ENCODE peak calls at places on chromosomes 11 and 22, in eight cellular contexts. W, T, O, M, Y, G, C and Q are unnamed samples.

GRCh38 chr11:128181090-128181485 is 406.3 kb downstream of the ETS1 start:
- DNase-seq in W (no peak), T (no peak), O (no peak), M (no peak), Y (peak; percentile 96), G (no peak), C (no peak), Q (no peak)

GRCh38 chr22:32539631-32540449 is 65.2 kb downstream of the FBXO7 start:
- DNase-seq in W (no peak), T (no peak), O (no peak), M (no peak), Y (no peak), G (no peak), C (no peak), Q (no peak)

GRCh38 chr11:61090092-61090491 is 12.2 kb upstream of the CD5 start:
- DNase-seq in W (no peak), T (no peak), O (no peak), M (no peak), Y (no peak), G (no peak), C (no peak), Q (no peak)

GRCh38 chr11:134951305-134951700 is 539.3 kb upstream of the B3GAT1 start:
- DNase-seq in W (peak; percentile 32), T (no peak), O (peak; percentile 26), M (peak; percentile 41), Y (peak; percentile 68), G (no peak), C (no peak), Q (no peak)

GRCh38 chr22:28105988-28106387 is 186.9 kb upstream of the PITPNB start:
- DNase-seq in W (no peak), T (no peak), O (no peak), M (no peak), Y (no peak), G (no peak), C (no peak), Q (no peak)

GRCh38 chr11:27184458-27185312 is 144.1 kb downstream of the BBOX1 start:
- DNase-seq in W (no peak), T (no peak), O (no peak), M (no peak), Y (no peak), G (no peak), C (no peak), Q (no peak)

GRCh38 chr22:40712311-40712710 is 33.0 kb downstream of the MCHR1 start:
- DNase-seq in W (no peak), T (no peak), O (no peak), M (no peak), Y (no peak), G (no peak), C (no peak), Q (no peak)

GRCh38 chr11:78384231-78384630 is 33.4 kb downstream of the GAB2 start:
- DNase-seq in W (no peak), T (no peak), O (no peak), M (no peak), Y (no peak), G (no peak), C (no peak), Q (no peak)

GRCh38 chr11:62324738-62325556 is 12.3 kb upstream of the ASRGL1 start:
- DNase-seq in W (no peak), T (peak; percentile 69), O (peak; percentile 16), M (no peak), Y (peak; percentile 19), G (no peak), C (peak; percentile 84), Q (no peak)

GRCh38 chr11:3020011-3020410 is 27.9 kb upstream of the NAP1L4 start:
- DNase-seq in W (no peak), T (no peak), O (no peak), M (no peak), Y (no peak), G (no peak), C (no peak), Q (no peak)

GRCh38 chr11:94521684-94522083 is 9.4 kb downstream of the C11orf97 start:
- DNase-seq in W (no peak), T (no peak), O (no peak), M (no peak), Y (peak; percentile 18), G (no peak), C (peak; percentile 9), Q (no peak)

GRCh38 chr11:43837879-43838278 is 42.8 kb upstream of the ALKBH3 start:
- DNase-seq in W (no peak), T (no peak), O (no peak), M (no peak), Y (no peak), G (no peak), C (no peak), Q (no peak)

GRCh38 chr22:35638408-35638807 is 9.8 kb upstream of the APOL6 start:
- DNase-seq in W (peak; percentile 66), T (no peak), O (peak; percentile 72), M (peak; percentile 42), Y (peak; percentile 91), G (no peak), C (peak; percentile 22), Q (no peak)

GRCh38 chr11:128965485-128965884 is 22.8 kb upstream of the TP53AIP1 start:
- DNase-seq in W (no peak), T (no peak), O (no peak), M (no peak), Y (peak; percentile 11), G (no peak), C (no peak), Q (no peak)

GRCh38 chr22:48920776-48921241 is 906.9 kb downstream of the BRD1 start:
- DNase-seq in W (no peak), T (no peak), O (no peak), M (no peak), Y (no peak), G (no peak), C (no peak), Q (no peak)

GRCh38 chr22:20510811-20511577 is 3.6 kb downstream of the MED15 start:
- DNase-seq in W (no peak), T (no peak), O (no peak), M (no peak), Y (no peak), G (no peak), C (no peak), Q (no peak)

GRCh38 chr11:84691830-84692229 is 935.3 kb downstream of the DLG2 start:
- DNase-seq in W (no peak), T (no peak), O (no peak), M (no peak), Y (no peak), G (no peak), C (peak; percentile 55), Q (no peak)

GRCh38 chr22:47161631-47162030 is 399.2 kb downstream of the TBC1D22A start:
- DNase-seq in W (no peak), T (peak; percentile 42), O (no peak), M (no peak), Y (no peak), G (no peak), C (no peak), Q (no peak)

GRCh38 chr11:15651782-15652181 is 537.1 kb downstream of the INSC start:
- DNase-seq in W (no peak), T (no peak), O (no peak), M (no peak), Y (no peak), G (no peak), C (peak; percentile 28), Q (no peak)

GRCh38 chr22:39179841-39180335 is 27.4 kb upstream of the CBX7 start:
- DNase-seq in W (no peak), T (no peak), O (no peak), M (no peak), Y (no peak), G (no peak), C (peak; percentile 34), Q (no peak)

GRCh38 chr11:77198440-77198849 is 70.4 kb downstream of the MYO7A start:
- DNase-seq in W (no peak), T (peak; percentile 35), O (no peak), M (no peak), Y (no peak), G (no peak), C (peak; percentile 62), Q (no peak)

GRCh38 chr11:78645226-78646202 is 70.8 kb upstream of the NARS2 start:
- DNase-seq in W (peak; percentile 35), T (peak; percentile 91), O (peak; percentile 79), M (peak; percentile 48), Y (peak; percentile 76), G (no peak), C (peak; percentile 73), Q (peak; percentile 57)

GRCh38 chr22:48754611-48755331 is 1072.9 kb downstream of the BRD1 start:
- DNase-seq in W (no peak), T (no peak), O (no peak), M (no peak), Y (no peak), G (no peak), C (no peak), Q (peak; percentile 3)

GRCh38 chr11:110675548-110675947 is 36.7 kb downstream of the ARHGAP20 start:
- DNase-seq in W (no peak), T (no peak), O (no peak), M (no peak), Y (no peak), G (no peak), C (no peak), Q (no peak)
- H3K4me3 ChIP-seq in W (no peak overlapping the region), T (no peak overlapping the region), O (no peak overlapping the region), M (no peak overlapping the region), Y (no peak overlapping the region), G (no peak overlapping the region), C (no peak overlapping the region), Q (no peak overlapping the region)

GRCh38 chr11:70572974-70573260 is 174.6 kb downstream of the CTTN start:
- DNase-seq in W (no peak), T (peak; percentile 27), O (no peak), M (no peak), Y (no peak), G (no peak), C (no peak), Q (no peak)
- H3K4me3 ChIP-seq in W (no peak overlapping the region), T (no peak overlapping the region), O (no peak overlapping the region), M (no peak overlapping the region), Y (no peak overlapping the region), G (no peak overlapping the region), C (no peak overlapping the region), Q (no peak overlapping the region)

DNA sequence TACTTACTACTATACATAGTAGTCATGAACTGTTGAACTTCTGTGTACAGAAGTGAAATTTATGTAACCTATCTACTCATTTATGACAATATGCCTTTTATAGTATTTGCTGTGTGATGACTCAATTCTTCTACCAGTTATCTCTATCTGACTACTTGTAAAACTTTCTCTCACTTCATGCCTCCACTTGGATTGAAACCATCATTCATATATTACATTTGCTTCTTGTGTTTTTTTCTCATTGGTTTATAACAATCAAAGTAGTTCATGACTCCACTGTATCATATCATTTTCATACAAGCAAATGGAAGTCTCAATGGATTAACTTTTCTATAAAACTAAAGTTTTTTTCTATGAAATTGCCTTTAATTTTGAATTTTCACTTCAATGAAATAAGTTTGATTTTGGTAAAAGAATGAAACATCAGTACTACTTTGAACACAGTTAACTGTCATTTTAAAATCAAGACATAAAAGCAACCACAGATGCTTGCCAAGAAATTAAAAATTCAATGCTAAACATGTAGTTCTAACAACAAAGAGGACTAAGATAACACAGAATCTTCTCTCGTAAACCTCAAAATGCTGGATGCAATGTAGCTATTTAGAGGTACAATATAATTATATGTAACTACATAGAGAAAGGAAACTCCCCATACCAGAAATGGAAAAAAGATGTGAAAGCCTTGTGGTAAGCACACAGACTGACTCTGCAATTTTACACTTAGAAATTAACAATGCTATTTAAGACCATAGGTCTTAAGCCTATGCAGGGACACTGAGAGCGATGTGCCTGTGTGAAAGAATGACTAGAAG is 27.6 kb upstream of the EXPH5 start:
- DNase-seq in W (no peak), T (no peak), O (no peak), M (no peak), Y (peak; percentile 1), G (no peak), C (no peak), Q (no peak)
- H3K4me3 ChIP-seq in W (no peak overlapping the region), T (no peak overlapping the region), O (no peak overlapping the region), M (no peak overlapping the region), Y (no peak overlapping the region), G (no peak overlapping the region), C (no peak overlapping the region), Q (no peak overlapping the region)

GRCh38 chr11:16898274-16898985 is 115.8 kb downstream of the PLEKHA7 start:
- DNase-seq in W (no peak), T (no peak), O (no peak), M (no peak), Y (no peak), G (no peak), C (no peak), Q (no peak)
- H3K4me3 ChIP-seq in W (no peak overlapping the region), T (no peak overlapping the region), O (no peak overlapping the region), M (no peak overlapping the region), Y (no peak overlapping the region), G (no peak overlapping the region), C (peak overlapping the region; percentile 34), Q (no peak overlapping the region)